ENCODE peak calls at places on chromosomes 6 and 20, in ten cellular contexts. One of them, this sample, is unnamed.

GRCh38 chr6:84442241-84442640 is 214.8 kb upstream of the CEP162 start:
- DNase-seq in pancreas: no peak
- DNase-seq in brain microvascular endothelial cell: no peak
- DNase-seq in esophagus squamous epithelium: no peak
- DNase-seq in lung: no peak
- DNase-seq in Panc1: no peak
- DNase-seq in naive thymus-derived CD4-positive, alpha-beta T cell: no peak
- DNase-seq in colonic mucosa: no peak
- DNase-seq in tibial artery: no peak
- DNase-seq in cardiac muscle cell: peak; percentile 55
- DNase-seq in this sample: no peak

GRCh38 chr6:136753624-136754023 is 38.7 kb downstream of the MAP3K5 start:
- DNase-seq in naive thymus-derived CD4-positive, alpha-beta T cell: peak; percentile 84
- DNase-seq in cardiac muscle cell: no peak
- DNase-seq in esophagus squamous epithelium: no peak
- DNase-seq in lung: no peak
- DNase-seq in brain microvascular endothelial cell: no peak
- DNase-seq in Panc1: no peak
- DNase-seq in pancreas: no peak
- DNase-seq in tibial artery: no peak
- DNase-seq in colonic mucosa: no peak
- DNase-seq in this sample: peak; percentile 46

GRCh38 chr6:119445666-119446622 is 96.4 kb upstream of the MAN1A1 start:
- DNase-seq in naive thymus-derived CD4-positive, alpha-beta T cell: no peak
- DNase-seq in cardiac muscle cell: peak; percentile 82
- DNase-seq in colonic mucosa: no peak
- DNase-seq in lung: no peak
- DNase-seq in brain microvascular endothelial cell: peak; percentile 81
- DNase-seq in tibial artery: no peak
- DNase-seq in pancreas: no peak
- DNase-seq in Panc1: no peak
- DNase-seq in esophagus squamous epithelium: no peak
- DNase-seq in this sample: no peak

GRCh38 chr6:159271257-159271656 is 102.1 kb downstream of the FNDC1 start:
- DNase-seq in esophagus squamous epithelium: no peak
- DNase-seq in pancreas: no peak
- DNase-seq in colonic mucosa: no peak
- DNase-seq in naive thymus-derived CD4-positive, alpha-beta T cell: no peak
- DNase-seq in lung: no peak
- DNase-seq in brain microvascular endothelial cell: no peak
- DNase-seq in tibial artery: no peak
- DNase-seq in Panc1: no peak
- DNase-seq in cardiac muscle cell: no peak
- DNase-seq in this sample: no peak

GRCh38 chr20:37838769-37839431 is 64.0 kb upstream of the VSTM2L start:
- DNase-seq in brain microvascular endothelial cell: no peak
- DNase-seq in lung: no peak
- DNase-seq in colonic mucosa: no peak
- DNase-seq in cardiac muscle cell: no peak
- DNase-seq in tibial artery: no peak
- DNase-seq in esophagus squamous epithelium: no peak
- DNase-seq in naive thymus-derived CD4-positive, alpha-beta T cell: no peak
- DNase-seq in Panc1: no peak
- DNase-seq in pancreas: no peak
- DNase-seq in this sample: no peak

GRCh38 chr6:125749864-125750691 is 646 bp downstream of the HEY2 start:
- DNase-seq in lung: no peak
- DNase-seq in esophagus squamous epithelium: no peak
- DNase-seq in naive thymus-derived CD4-positive, alpha-beta T cell: no peak
- DNase-seq in Panc1: no peak
- DNase-seq in colonic mucosa: peak; percentile 20
- DNase-seq in cardiac muscle cell: no peak
- DNase-seq in brain microvascular endothelial cell: no peak
- DNase-seq in tibial artery: peak; percentile 78
- DNase-seq in pancreas: peak; percentile 40
- DNase-seq in this sample: no peak

GRCh38 chr20:64222273-64222672 is 33.3 kb upstream of the PCMTD2 start:
- DNase-seq in cardiac muscle cell: no peak
- DNase-seq in Panc1: no peak
- DNase-seq in tibial artery: no peak
- DNase-seq in naive thymus-derived CD4-positive, alpha-beta T cell: no peak
- DNase-seq in esophagus squamous epithelium: no peak
- DNase-seq in lung: no peak
- DNase-seq in brain microvascular endothelial cell: no peak
- DNase-seq in pancreas: no peak
- DNase-seq in colonic mucosa: no peak
- DNase-seq in this sample: no peak

GRCh38 chr6:70135783-70136182 is 167.1 kb downstream of the COL9A1 start:
- DNase-seq in colonic mucosa: no peak
- DNase-seq in lung: no peak
- DNase-seq in Panc1: no peak
- DNase-seq in cardiac muscle cell: no peak
- DNase-seq in tibial artery: no peak
- DNase-seq in naive thymus-derived CD4-positive, alpha-beta T cell: no peak
- DNase-seq in esophagus squamous epithelium: no peak
- DNase-seq in pancreas: no peak
- DNase-seq in brain microvascular endothelial cell: no peak
- DNase-seq in this sample: no peak

GRCh38 chr6:124303971-124304370 is 500.3 kb downstream of the NKAIN2 start:
- DNase-seq in Panc1: no peak
- DNase-seq in naive thymus-derived CD4-positive, alpha-beta T cell: no peak
- DNase-seq in brain microvascular endothelial cell: no peak
- DNase-seq in pancreas: no peak
- DNase-seq in tibial artery: no peak
- DNase-seq in colonic mucosa: no peak
- DNase-seq in esophagus squamous epithelium: no peak
- DNase-seq in lung: no peak
- DNase-seq in cardiac muscle cell: no peak
- DNase-seq in this sample: no peak

GRCh38 chr6:38193486-38194281 is 374.2 kb downstream of the ZFAND3 start:
- DNase-seq in lung: no peak
- DNase-seq in esophagus squamous epithelium: no peak
- DNase-seq in naive thymus-derived CD4-positive, alpha-beta T cell: no peak
- DNase-seq in cardiac muscle cell: no peak
- DNase-seq in tibial artery: no peak
- DNase-seq in colonic mucosa: no peak
- DNase-seq in pancreas: no peak
- DNase-seq in Panc1: no peak
- DNase-seq in brain microvascular endothelial cell: no peak
- DNase-seq in this sample: no peak

GRCh38 chr6:79833264-79833663 is 114.1 kb downstream of the ELOVL4 start:
- DNase-seq in brain microvascular endothelial cell: no peak
- DNase-seq in lung: no peak
- DNase-seq in cardiac muscle cell: peak; percentile 7
- DNase-seq in colonic mucosa: no peak
- DNase-seq in naive thymus-derived CD4-positive, alpha-beta T cell: no peak
- DNase-seq in esophagus squamous epithelium: no peak
- DNase-seq in pancreas: no peak
- DNase-seq in tibial artery: no peak
- DNase-seq in Panc1: no peak
- DNase-seq in this sample: no peak

GRCh38 chr20:2133318-2134183 is 31.9 kb downstream of the STK35 start:
- DNase-seq in pancreas: no peak
- DNase-seq in cardiac muscle cell: peak; percentile 71
- DNase-seq in tibial artery: no peak
- DNase-seq in lung: no peak
- DNase-seq in colonic mucosa: no peak
- DNase-seq in brain microvascular endothelial cell: peak; percentile 46
- DNase-seq in Panc1: no peak
- DNase-seq in naive thymus-derived CD4-positive, alpha-beta T cell: no peak
- DNase-seq in esophagus squamous epithelium: no peak
- DNase-seq in this sample: no peak

GRCh38 chr20:20780127-20780822 is 67.8 kb upstream of the RALGAPA2 start:
- DNase-seq in lung: peak; percentile 88
- DNase-seq in esophagus squamous epithelium: no peak
- DNase-seq in pancreas: peak; percentile 54
- DNase-seq in colonic mucosa: peak; percentile 80
- DNase-seq in tibial artery: peak; percentile 81
- DNase-seq in Panc1: no peak
- DNase-seq in brain microvascular endothelial cell: no peak
- DNase-seq in cardiac muscle cell: peak; percentile 17
- DNase-seq in naive thymus-derived CD4-positive, alpha-beta T cell: no peak
- DNase-seq in this sample: no peak

GRCh38 chr20:57389695-57390603 is 1.2 kb upstream of the RBM38 start:
- DNase-seq in pancreas: no peak
- DNase-seq in brain microvascular endothelial cell: no peak
- DNase-seq in colonic mucosa: no peak
- DNase-seq in cardiac muscle cell: no peak
- DNase-seq in tibial artery: peak; percentile 64
- DNase-seq in naive thymus-derived CD4-positive, alpha-beta T cell: peak; percentile 32
- DNase-seq in lung: no peak
- DNase-seq in Panc1: no peak
- DNase-seq in esophagus squamous epithelium: no peak
- DNase-seq in this sample: peak; percentile 69

GRCh38 chr6:90458353-90459224 is 128.3 kb downstream of the MAP3K7 start:
- DNase-seq in Panc1: no peak
- DNase-seq in lung: no peak
- DNase-seq in tibial artery: no peak
- DNase-seq in esophagus squamous epithelium: no peak
- DNase-seq in naive thymus-derived CD4-positive, alpha-beta T cell: peak; percentile 37
- DNase-seq in brain microvascular endothelial cell: no peak
- DNase-seq in cardiac muscle cell: peak; percentile 27
- DNase-seq in pancreas: no peak
- DNase-seq in colonic mucosa: no peak
- DNase-seq in this sample: no peak

GRCh38 chr6:47188588-47189021 is 121.1 kb downstream of the TNFRSF21 start:
- DNase-seq in lung: peak; percentile 39
- DNase-seq in naive thymus-derived CD4-positive, alpha-beta T cell: no peak
- DNase-seq in cardiac muscle cell: peak; percentile 67
- DNase-seq in tibial artery: no peak
- DNase-seq in colonic mucosa: peak; percentile 73
- DNase-seq in esophagus squamous epithelium: no peak
- DNase-seq in pancreas: peak; percentile 29
- DNase-seq in brain microvascular endothelial cell: peak; percentile 59
- DNase-seq in Panc1: no peak
- DNase-seq in this sample: no peak

GRCh38 chr6:155177369-155177961 is 86.3 kb upstream of the CLDN20 start:
- DNase-seq in naive thymus-derived CD4-positive, alpha-beta T cell: peak; percentile 22
- DNase-seq in colonic mucosa: peak; percentile 62
- DNase-seq in cardiac muscle cell: peak; percentile 85
- DNase-seq in lung: no peak
- DNase-seq in esophagus squamous epithelium: no peak
- DNase-seq in Panc1: no peak
- DNase-seq in tibial artery: no peak
- DNase-seq in pancreas: no peak
- DNase-seq in brain microvascular endothelial cell: peak; percentile 82
- DNase-seq in this sample: peak; percentile 15

GRCh38 chr20:52996726-52997125 is 24.6 kb downstream of the TSHZ2 start:
- DNase-seq in Panc1: no peak
- DNase-seq in tibial artery: no peak
- DNase-seq in lung: no peak
- DNase-seq in esophagus squamous epithelium: no peak
- DNase-seq in cardiac muscle cell: no peak
- DNase-seq in naive thymus-derived CD4-positive, alpha-beta T cell: no peak
- DNase-seq in colonic mucosa: no peak
- DNase-seq in pancreas: no peak
- DNase-seq in brain microvascular endothelial cell: no peak
- DNase-seq in this sample: no peak

GRCh38 chr6:7052441-7052936 is 55.3 kb upstream of the RREB1 start:
- DNase-seq in Panc1: no peak
- DNase-seq in brain microvascular endothelial cell: peak; percentile 88
- DNase-seq in naive thymus-derived CD4-positive, alpha-beta T cell: peak; percentile 12
- DNase-seq in colonic mucosa: peak; percentile 47
- DNase-seq in cardiac muscle cell: peak; percentile 91
- DNase-seq in pancreas: peak; percentile 63
- DNase-seq in tibial artery: no peak
- DNase-seq in lung: peak; percentile 52
- DNase-seq in esophagus squamous epithelium: no peak
- DNase-seq in this sample: peak; percentile 14

GRCh38 chr20:43658068-43658722 is 8.7 kb upstream of the MYBL2 start:
- DNase-seq in brain microvascular endothelial cell: no peak
- DNase-seq in tibial artery: peak; percentile 35
- DNase-seq in lung: no peak
- DNase-seq in Panc1: no peak
- DNase-seq in cardiac muscle cell: peak; percentile 8
- DNase-seq in esophagus squamous epithelium: no peak
- DNase-seq in pancreas: no peak
- DNase-seq in colonic mucosa: no peak
- DNase-seq in naive thymus-derived CD4-positive, alpha-beta T cell: no peak
- DNase-seq in this sample: no peak
- H3K27ac ChIP-seq in brain microvascular endothelial cell: no peak overlapping the region
- H3K27ac ChIP-seq in tibial artery: peak overlapping the region; percentile 50
- H3K27ac ChIP-seq in lung: no peak overlapping the region
- H3K27ac ChIP-seq in Panc1: peak overlapping the region; percentile 73
- H3K27ac ChIP-seq in cardiac muscle cell: peak overlapping the region; percentile 77
- H3K27ac ChIP-seq in esophagus squamous epithelium: peak overlapping the region; percentile 80
- H3K27ac ChIP-seq in pancreas: peak overlapping the region; percentile 85
- H3K27ac ChIP-seq in colonic mucosa: peak overlapping the region; percentile 71
- H3K27ac ChIP-seq in naive thymus-derived CD4-positive, alpha-beta T cell: peak overlapping the region; percentile 97
- H3K27ac ChIP-seq in this sample: peak overlapping the region; percentile 85

GRCh38 chr6:44430322-44430721 is 42.8 kb downstream of the CDC5L start:
- DNase-seq in naive thymus-derived CD4-positive, alpha-beta T cell: no peak
- DNase-seq in brain microvascular endothelial cell: peak; percentile 23
- DNase-seq in Panc1: no peak
- DNase-seq in cardiac muscle cell: peak; percentile 62
- DNase-seq in esophagus squamous epithelium: no peak
- DNase-seq in lung: no peak
- DNase-seq in pancreas: no peak
- DNase-seq in colonic mucosa: no peak
- DNase-seq in tibial artery: no peak
- DNase-seq in this sample: no peak
- H3K36me3 ChIP-seq in naive thymus-derived CD4-positive, alpha-beta T cell: peaks cover 13% of the 10 kb centered on the region
- H3K36me3 ChIP-seq in brain microvascular endothelial cell: peaks cover under 1% of the 10 kb centered on the region
- H3K36me3 ChIP-seq in Panc1: peaks cover 35% of the 10 kb centered on the region
- H3K36me3 ChIP-seq in cardiac muscle cell: peaks cover 36% of the 10 kb centered on the region
- H3K36me3 ChIP-seq in esophagus squamous epithelium: peaks cover 4% of the 10 kb centered on the region
- H3K36me3 ChIP-seq in lung: peaks cover 11% of the 10 kb centered on the region
- H3K36me3 ChIP-seq in pancreas: peaks cover 25% of the 10 kb centered on the region
- H3K36me3 ChIP-seq in colonic mucosa: no peaks in the 10 kb centered on the region
- H3K36me3 ChIP-seq in tibial artery: peaks cover 43% of the 10 kb centered on the region
- H3K36me3 ChIP-seq in this sample: peaks cover 20% of the 10 kb centered on the region

GRCh38 chr6:36334343-36334742 is 2.3 kb downstream of the BNIP5 start:
- DNase-seq in lung: no peak
- DNase-seq in brain microvascular endothelial cell: no peak
- DNase-seq in esophagus squamous epithelium: no peak
- DNase-seq in Panc1: no peak
- DNase-seq in pancreas: no peak
- DNase-seq in colonic mucosa: peak; percentile 48
- DNase-seq in naive thymus-derived CD4-positive, alpha-beta T cell: no peak
- DNase-seq in tibial artery: peak; percentile 42
- DNase-seq in cardiac muscle cell: peak; percentile 27
- DNase-seq in this sample: no peak
- H3K27ac ChIP-seq in lung: no peak overlapping the region
- H3K27ac ChIP-seq in brain microvascular endothelial cell: no peak overlapping the region
- H3K27ac ChIP-seq in esophagus squamous epithelium: no peak overlapping the region
- H3K27ac ChIP-seq in Panc1: no peak overlapping the region
- H3K27ac ChIP-seq in pancreas: peak overlapping the region; percentile 50
- H3K27ac ChIP-seq in colonic mucosa: peak overlapping the region; percentile 89
- H3K27ac ChIP-seq in naive thymus-derived CD4-positive, alpha-beta T cell: no peak overlapping the region
- H3K27ac ChIP-seq in tibial artery: no peak overlapping the region
- H3K27ac ChIP-seq in cardiac muscle cell: peak overlapping the region; percentile 10
- H3K27ac ChIP-seq in this sample: no peak overlapping the region

DNA sequence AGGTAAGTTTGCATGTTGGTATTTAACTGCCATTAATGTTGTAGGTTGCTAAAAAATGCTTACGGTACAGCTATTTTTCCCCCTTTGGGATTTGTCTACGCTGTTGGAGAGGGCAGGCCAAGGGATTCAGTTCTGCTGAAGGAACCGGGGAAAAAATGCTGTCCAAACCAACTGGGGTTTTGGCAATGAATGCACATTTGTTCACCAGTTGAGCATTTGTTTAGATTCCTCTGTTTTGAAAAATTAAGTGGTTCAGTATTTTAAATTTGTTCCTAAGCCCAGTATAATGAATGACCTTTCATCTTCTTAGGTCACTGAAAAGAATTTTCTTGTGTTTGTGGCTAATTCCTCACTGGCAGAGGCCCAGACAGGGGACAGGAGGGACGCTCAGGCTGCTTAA is 10.8 kb upstream of the EYA2 start:
- DNase-seq in tibial artery: no peak
- DNase-seq in brain microvascular endothelial cell: no peak
- DNase-seq in colonic mucosa: no peak
- DNase-seq in pancreas: no peak
- DNase-seq in cardiac muscle cell: no peak
- DNase-seq in esophagus squamous epithelium: no peak
- DNase-seq in Panc1: no peak
- DNase-seq in lung: no peak
- DNase-seq in naive thymus-derived CD4-positive, alpha-beta T cell: no peak
- DNase-seq in this sample: no peak
- H3K36me3 ChIP-seq in tibial artery: no peaks in the 10 kb centered on the region
- H3K36me3 ChIP-seq in brain microvascular endothelial cell: no peaks in the 10 kb centered on the region
- H3K36me3 ChIP-seq in colonic mucosa: no peaks in the 10 kb centered on the region
- H3K36me3 ChIP-seq in pancreas: no peaks in the 10 kb centered on the region
- H3K36me3 ChIP-seq in cardiac muscle cell: no peaks in the 10 kb centered on the region
- H3K36me3 ChIP-seq in esophagus squamous epithelium: no peaks in the 10 kb centered on the region
- H3K36me3 ChIP-seq in Panc1: no peaks in the 10 kb centered on the region
- H3K36me3 ChIP-seq in lung: no peaks in the 10 kb centered on the region
- H3K36me3 ChIP-seq in naive thymus-derived CD4-positive, alpha-beta T cell: no peaks in the 10 kb centered on the region
- H3K36me3 ChIP-seq in this sample: no peaks in the 10 kb centered on the region

This sample was measured in CD8-positive, alpha-beta memory T cell.